ENCODE peak calls at places on chromosomes 11 and 22, in ten cellular contexts. L is CD8-positive, alpha-beta memory T cell; C is tibial nerve; J is endodermal cell; N is OCI-LY7; K is prostate gland; P is GM23248; I is HL-60; O is neuronal stem cell; W is AG04450. D is an unnamed sample.
A peak's percentile ranks its signal among the peaks of the same experiment; 100 is the strongest.

GRCh38 chr11:125297346-125297910 is 132.9 kb downstream of the PKNOX2 start:
- DNase-seq in L (no peak), C (no peak), J (no peak), N (no peak), K (no peak), P (no peak), I (no peak), O (no peak), W (no peak), D (no peak)

GRCh38 chr22:48333323-48333763 is 1494.3 kb downstream of the BRD1 start:
- DNase-seq in L (no peak), C (no peak), J (peak; percentile 32), N (no peak), K (no peak), P (no peak), I (no peak), O (no peak), W (no peak), D (no peak)

GRCh38 chr11:15969281-15969680 is 387.1 kb downstream of the SOX6 start:
- DNase-seq in L (no peak), C (peak; percentile 61), J (peak; percentile 53), N (no peak), K (peak; percentile 56), P (peak; percentile 86), I (peak; percentile 12), O (no peak), W (peak; percentile 64), D (peak; percentile 83)

GRCh38 chr22:24413271-24413670 is 14.1 kb upstream of the ADORA2A start:
- DNase-seq in L (no peak), C (no peak), J (no peak), N (no peak), K (no peak), P (no peak), I (no peak), O (no peak), W (no peak), D (no peak)

GRCh38 chr22:46336119-46337078 is 885 bp downstream of the TRMU start:
- DNase-seq in L (no peak), C (no peak), J (peak; percentile 73), N (peak; percentile 27), K (no peak), P (peak; percentile 59), I (no peak), O (peak; percentile 4), W (no peak), D (no peak)

GRCh38 chr22:35842954-35843353 is 125.3 kb downstream of the APOL5 start:
- DNase-seq in L (no peak), C (no peak), J (peak; percentile 71), N (peak; percentile 67), K (no peak), P (peak; percentile 76), I (no peak), O (no peak), W (no peak), D (no peak)

GRCh38 chr11:76444065-76444383 is 794 bp upstream of the EMSY start:
- DNase-seq in L (no peak), C (no peak), J (no peak), N (peak; percentile 10), K (no peak), P (no peak), I (no peak), O (no peak), W (no peak), D (no peak)

GRCh38 chr11:107744736-107745135 is 32.9 kb upstream of the SLN start:
- DNase-seq in L (no peak), C (no peak), J (no peak), N (no peak), K (no peak), P (no peak), I (no peak), O (no peak), W (no peak), D (no peak)

GRCh38 chr11:5703741-5704536 is 14.3 kb downstream of the TRIM22 start:
- DNase-seq in L (no peak), C (no peak), J (no peak), N (no peak), K (no peak), P (no peak), I (no peak), O (no peak), W (no peak), D (no peak)

GRCh38 chr11:5701184-5701583 is 11.6 kb downstream of the TRIM22 start:
- DNase-seq in L (no peak), C (no peak), J (no peak), N (no peak), K (no peak), P (no peak), I (no peak), O (no peak), W (no peak), D (no peak)

GRCh38 chr11:5700422-5701064 is 11.0 kb downstream of the TRIM22 start:
- DNase-seq in L (no peak), C (no peak), J (no peak), N (no peak), K (no peak), P (no peak), I (no peak), O (no peak), W (no peak), D (no peak)

DNA sequence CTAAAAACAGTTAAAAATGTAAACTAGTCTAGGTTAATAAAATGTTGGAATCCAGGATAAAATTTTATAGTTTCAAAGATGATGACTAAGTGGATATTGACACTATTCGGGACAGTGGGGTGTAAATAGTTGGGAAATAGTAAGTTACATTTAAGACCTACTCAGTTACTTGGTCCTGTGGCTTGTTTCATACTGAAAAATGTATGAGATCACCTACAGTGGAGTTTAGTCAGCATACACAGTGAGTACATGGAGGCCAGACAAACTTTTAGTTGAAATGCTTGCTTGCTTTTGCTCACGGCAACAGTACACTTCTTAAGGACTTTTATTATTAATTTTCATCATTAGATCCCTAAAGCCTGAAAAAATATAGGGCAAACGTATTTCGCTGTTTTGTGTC is 16.1 kb downstream of the TRIM22 start:
- DNase-seq in L (no peak), C (no peak), J (no peak), N (no peak), K (no peak), P (peak; percentile 30), I (no peak), O (no peak), W (no peak), D (no peak)
- H3K27ac ChIP-seq in L (no peak overlapping the region), C (no peak overlapping the region), J (no peak overlapping the region), N (no peak overlapping the region), K (no peak overlapping the region), P (no peak overlapping the region), I (no peak overlapping the region), O (no peak overlapping the region), W (no peak overlapping the region), D (no peak overlapping the region)

GRCh38 chr22:29621761-29622526 is 18.5 kb downstream of the NF2 start:
- DNase-seq in L (no peak), C (no peak), J (no peak), N (no peak), K (no peak), P (peak; percentile 96), I (no peak), O (no peak), W (peak; percentile 86), D (no peak)

GRCh38 chr22:29623059-29623458 is 19.6 kb downstream of the NF2 start:
- DNase-seq in L (no peak), C (no peak), J (no peak), N (no peak), K (no peak), P (no peak), I (no peak), O (no peak), W (no peak), D (no peak)

GRCh38 chr22:29626497-29627195 is 23.2 kb downstream of the NF2 start:
- DNase-seq in L (no peak), C (no peak), J (no peak), N (no peak), K (no peak), P (peak; percentile 98), I (no peak), O (no peak), W (peak; percentile 71), D (no peak)

GRCh38 chr22:29625090-29625825 is 21.8 kb downstream of the NF2 start:
- DNase-seq in L (peak; percentile 34), C (peak; percentile 40), J (peak; percentile 60), N (peak; percentile 60), K (peak; percentile 59), P (peak; percentile 88), I (peak; percentile 41), O (peak; percentile 42), W (no peak), D (no peak)

DNA sequence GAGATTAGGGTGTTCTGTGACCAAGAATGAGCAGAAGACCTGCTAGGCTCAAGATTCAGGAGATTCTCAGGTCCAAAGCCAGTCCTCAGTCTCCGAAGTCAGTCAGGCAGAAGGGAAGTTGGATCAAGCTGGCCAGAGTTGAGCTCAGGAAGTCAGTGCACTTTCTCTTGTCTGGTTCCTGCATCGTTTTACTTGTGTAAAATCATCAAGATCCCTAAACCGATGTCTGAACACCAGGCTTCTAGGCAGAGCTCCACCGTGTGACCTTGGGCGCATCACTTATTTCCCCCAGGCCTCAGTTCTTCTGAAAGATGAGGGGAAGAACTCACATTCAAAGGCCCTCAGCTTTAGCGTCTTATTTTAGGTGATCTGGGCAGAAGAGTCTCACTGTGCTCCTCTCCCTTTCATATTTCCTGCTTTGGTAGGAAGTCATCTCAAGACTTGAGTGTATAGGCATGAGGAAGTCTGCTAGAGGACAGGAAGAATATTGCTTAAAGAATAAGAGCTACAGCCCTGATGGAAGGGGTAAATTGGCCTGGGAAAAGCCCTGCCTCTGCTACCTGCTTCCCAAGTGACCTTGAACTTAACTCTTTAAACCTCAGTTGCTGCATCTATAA is 20.2 kb downstream of the NF2 start:
- DNase-seq in L (peak; percentile 23), C (no peak), J (no peak), N (no peak), K (no peak), P (no peak), I (no peak), O (no peak), W (no peak), D (no peak)
- H3K27ac ChIP-seq in L (no peak overlapping the region), C (peak overlapping the region; percentile 4), J (no peak overlapping the region), N (no peak overlapping the region), K (no peak overlapping the region), P (peak overlapping the region; percentile 87), I (peak overlapping the region; percentile 37), O (no peak overlapping the region), W (peak overlapping the region; percentile 79), D (no peak overlapping the region)

DNA sequence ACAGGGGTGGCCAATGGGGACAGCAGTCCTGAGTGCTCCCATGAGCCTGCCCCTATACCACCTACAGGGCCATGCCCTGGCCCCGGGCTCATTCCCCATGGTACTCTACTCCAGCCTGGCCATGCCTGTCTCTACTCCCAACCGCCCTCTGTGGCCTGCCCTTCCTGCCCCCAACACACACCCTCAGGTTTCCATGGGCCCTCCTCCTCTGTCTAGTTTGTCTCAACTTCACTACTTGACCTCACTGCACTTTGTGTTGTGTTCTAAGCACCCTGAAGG is 26.3 kb upstream of the RASL10A start:
- DNase-seq in L (no peak), C (no peak), J (no peak), N (no peak), K (no peak), P (no peak), I (no peak), O (no peak), W (no peak), D (no peak)
- H3K27ac ChIP-seq in L (no peak overlapping the region), C (no peak overlapping the region), J (no peak overlapping the region), N (no peak overlapping the region), K (no peak overlapping the region), P (no peak overlapping the region), I (peak overlapping the region; percentile 46), O (no peak overlapping the region), W (no peak overlapping the region), D (no peak overlapping the region)

GRCh38 chr22:19331975-19332374 is 40.5 kb upstream of the CLTCL1 start:
- DNase-seq in L (no peak), C (no peak), J (no peak), N (no peak), K (no peak), P (no peak), I (no peak), O (no peak), W (no peak), D (no peak)

GRCh38 chr22:19336133-19337075 is 44.9 kb upstream of the CLTCL1 start:
- DNase-seq in L (no peak), C (no peak), J (no peak), N (no peak), K (no peak), P (no peak), I (no peak), O (no peak), W (no peak), D (no peak)

GRCh38 chr22:19331474-19331873 is 40.0 kb upstream of the CLTCL1 start:
- DNase-seq in L (no peak), C (no peak), J (no peak), N (no peak), K (no peak), P (no peak), I (no peak), O (no peak), W (no peak), D (no peak)

GRCh38 chr22:19341500-19341899 is 50.0 kb upstream of the CLTCL1 start:
- DNase-seq in L (no peak), C (no peak), J (no peak), N (no peak), K (no peak), P (no peak), I (no peak), O (no peak), W (no peak), D (no peak)

DNA sequence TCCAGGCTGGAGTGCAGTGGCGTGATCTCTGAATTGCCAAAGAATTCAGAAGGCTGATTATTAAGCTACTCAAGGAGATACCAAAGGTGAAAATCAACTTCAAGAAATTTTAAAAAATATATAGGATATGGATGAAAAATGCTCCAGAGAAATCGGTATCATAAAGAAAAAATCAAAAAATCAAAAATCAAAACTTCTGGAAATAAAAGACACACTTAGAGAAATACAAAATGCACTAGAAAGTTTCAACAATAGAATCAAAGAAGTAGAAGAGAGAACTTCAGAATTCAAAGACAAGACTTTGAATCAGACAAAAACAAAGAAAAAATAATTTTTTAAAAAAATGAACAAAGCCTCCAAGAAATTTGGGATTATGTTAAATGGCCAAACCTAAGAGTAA is 45.6 kb upstream of the CLTCL1 start:
- DNase-seq in L (no peak), C (no peak), J (no peak), N (peak; percentile 5), K (no peak), P (no peak), I (no peak), O (no peak), W (no peak), D (no peak)
- H3K27ac ChIP-seq in L (no peak overlapping the region), C (no peak overlapping the region), J (no peak overlapping the region), N (no peak overlapping the region), K (no peak overlapping the region), P (no peak overlapping the region), I (no peak overlapping the region), O (no peak overlapping the region), W (no peak overlapping the region), D (no peak overlapping the region)